ENCODE peak calls at places on chromosomes 1 and 21, in nine cellular contexts. P, L, W, F, M, I, A, U and Q are unnamed samples. For H3K27me3, the result is how much of the 10 kb centered on the place peaks cover.

GRCh38 chr1:18948913-18949688 is 7.4 kb downstream of the IFFO2 start:
- DNase-seq in P (no peak), L (peak), W (peak), F (no peak), M (peak), I (no peak), A (no peak), U (peak), Q (peak)

GRCh38 chr1:6580588-6581270 is 935 bp downstream of the ZBTB48 start:
- DNase-seq in P (no peak), L (no peak), W (peak), F (no peak), M (no peak), I (no peak), A (no peak), U (no peak), Q (no peak)

GRCh38 chr1:200445213-200445612 is 35.4 kb upstream of the ZNF281 start:
- DNase-seq in P (peak), L (no peak), W (no peak), F (peak), M (no peak), I (no peak), A (no peak), U (no peak), Q (no peak)

GRCh38 chr1:68313736-68314594 is 81.6 kb upstream of the WLS start:
- DNase-seq in P (no peak), L (no peak), W (no peak), F (no peak), M (no peak), I (no peak), A (no peak), U (no peak), Q (no peak)

GRCh38 chr1:175839678-175840669 is 96.6 kb upstream of the TNR start:
- DNase-seq in P (peak), L (no peak), W (no peak), F (peak), M (no peak), I (no peak), A (no peak), U (no peak), Q (no peak)

GRCh38 chr1:6286266-6286665 is 25.4 kb upstream of the GPR153 start:
- DNase-seq in P (no peak), L (no peak), W (no peak), F (no peak), M (no peak), I (no peak), A (no peak), U (no peak), Q (no peak)

GRCh38 chr1:231240531-231240882 is 505 bp upstream of the GNPAT start:
- DNase-seq in P (peak), L (no peak), W (no peak), F (no peak), M (no peak), I (no peak), A (no peak), U (no peak), Q (no peak)

GRCh38 chr1:205660361-205660760 is 19.9 kb downstream of the SLC45A3 start:
- DNase-seq in P (no peak), L (peak), W (no peak), F (no peak), M (no peak), I (no peak), A (no peak), U (no peak), Q (no peak)

GRCh38 chr1:166843769-166844596 is 4.7 kb downstream of the POGK start:
- DNase-seq in P (no peak), L (no peak), W (no peak), F (no peak), M (no peak), I (no peak), A (no peak), U (no peak), Q (peak)

GRCh38 chr1:36517415-36517814 is 34.7 kb upstream of the CSF3R start:
- DNase-seq in P (no peak), L (no peak), W (no peak), F (no peak), M (no peak), I (no peak), A (peak), U (no peak), Q (no peak)

GRCh38 chr21:16942703-16943102 is 570.1 kb upstream of the CXADR start:
- DNase-seq in P (peak), L (no peak), W (no peak), F (no peak), M (no peak), I (no peak), A (peak), U (no peak), Q (no peak)

GRCh38 chr1:82445132-82445531 is 644.4 kb downstream of the ADGRL2 start:
- DNase-seq in P (no peak), L (no peak), W (no peak), F (no peak), M (no peak), I (no peak), A (no peak), U (no peak), Q (no peak)

GRCh38 chr21:45963225-45963555 is 18.4 kb upstream of the COL6A1 start:
- DNase-seq in P (no peak), L (no peak), W (no peak), F (no peak), M (no peak), I (no peak), A (no peak), U (no peak), Q (no peak)
- H3K27me3 ChIP-seq in P (under half), L (under half), W (under half), F (under half), M (under half), I (under half), A (under half), U (under half), Q (under half)

DNA sequence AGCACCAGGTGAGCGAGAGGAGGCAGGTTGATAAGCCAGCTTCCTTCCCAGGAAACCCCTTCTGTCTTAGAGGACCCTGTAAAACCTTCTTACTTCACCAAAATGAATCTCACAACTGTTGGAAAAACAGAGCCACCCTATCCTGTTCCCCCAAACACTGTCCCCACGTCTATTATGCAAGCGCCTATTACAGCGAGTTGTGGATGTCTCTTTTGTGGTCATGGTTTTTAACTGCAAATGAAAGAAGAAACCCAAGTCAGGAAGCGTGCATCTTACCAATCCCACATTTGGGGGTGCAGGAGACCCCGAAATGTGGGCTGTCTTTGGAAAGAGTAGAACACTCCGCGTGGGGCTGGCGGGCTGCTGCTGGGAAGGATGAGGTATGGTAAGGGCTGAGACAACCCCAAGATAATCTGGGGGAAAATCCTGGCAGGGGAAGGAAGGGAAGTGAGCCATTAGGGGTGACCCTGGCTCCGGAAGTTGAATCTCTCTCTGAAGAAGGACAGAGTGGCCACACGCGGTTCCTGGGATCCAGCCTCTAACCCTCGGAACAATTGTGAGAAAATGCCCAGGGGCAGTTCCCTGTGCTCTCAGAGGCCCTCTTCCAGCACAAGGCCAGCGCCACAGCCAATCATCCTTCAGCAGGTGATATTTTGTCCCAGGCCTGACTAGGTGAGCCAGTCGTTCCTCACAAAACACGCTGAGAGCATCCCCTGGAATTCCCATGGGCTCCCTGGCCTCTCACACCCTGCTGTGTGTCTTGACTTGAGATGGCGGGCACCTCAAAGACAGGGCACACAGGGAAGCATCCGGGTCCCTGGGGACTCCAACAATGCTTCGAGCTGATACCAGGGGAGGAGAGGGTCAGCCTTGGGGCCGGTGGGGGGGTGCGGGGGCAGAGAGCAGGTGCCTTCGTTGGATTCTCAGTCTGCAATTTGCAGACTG is 168.5 kb upstream of the IRF2BP2 start:
- DNase-seq in P (no peak), L (peak), W (no peak), F (no peak), M (peak), I (no peak), A (peak), U (peak), Q (no peak)
- H3K27me3 ChIP-seq in P (under half), L (under half), W (under half), F (half or more), M (under half), I (half or more), A (under half), U (under half), Q (under half)

DNA sequence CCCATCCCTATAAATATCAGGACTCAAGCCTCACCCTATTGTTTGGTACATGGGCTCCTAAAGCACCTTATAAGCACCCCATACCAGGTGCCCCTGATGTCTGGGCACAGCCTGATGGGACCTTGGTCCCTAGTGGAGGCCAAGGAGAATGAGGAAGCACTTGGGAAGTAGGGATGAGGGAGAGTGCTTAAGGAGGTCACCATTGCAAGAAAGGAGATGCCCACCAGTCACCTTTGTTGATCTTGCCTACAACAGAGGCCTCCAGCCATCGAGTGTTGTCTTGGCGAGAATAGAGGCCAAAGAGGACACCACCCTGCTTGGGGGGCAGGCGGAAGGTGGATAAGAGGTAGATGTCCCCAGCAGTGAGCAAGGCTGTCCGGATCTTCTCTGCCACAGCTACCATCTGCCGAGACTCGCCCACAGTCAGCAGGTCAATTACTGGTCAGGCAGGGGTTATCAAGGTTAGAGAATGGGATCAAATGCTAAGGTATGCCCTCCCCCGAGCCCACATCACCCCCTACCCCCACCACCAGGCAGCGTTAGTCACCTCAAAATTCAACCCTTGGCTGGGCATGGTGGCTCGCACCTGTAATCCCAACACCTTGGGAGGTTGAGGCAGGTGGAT is 1.6 kb downstream of the THBS3 start:
- DNase-seq in P (no peak), L (peak), W (no peak), F (no peak), M (no peak), I (no peak), A (no peak), U (no peak), Q (no peak)
- H3K27me3 ChIP-seq in P (under half), L (under half), W (under half), F (under half), M (under half), I (under half), A (under half), U (under half), Q (under half)

GRCh38 chr1:245926888-245927287 is 580.2 kb downstream of the SMYD3 start:
- DNase-seq in P (no peak), L (no peak), W (no peak), F (no peak), M (no peak), I (no peak), A (no peak), U (no peak), Q (no peak)
- H3K27me3 ChIP-seq in P (under half), L (under half), W (under half), F (under half), M (under half), I (under half), A (under half), U (under half), Q (under half)